ENCODE peak calls at places on chromosomes 7 and 10, in nine cellular contexts. V is NCI-H1092, P is lower leg skin, T is cardiac muscle cell, I is Calu3, W is NCI-H1417, Y is posterior cingulate gyrus, B is NCI-H1105, G is AG08395. J is an unnamed sample.

GRCh38 chr7:28105234-28105633 is 75.4 kb downstream of the JAZF1 start:
- DNase-seq in P (no peak), W (peak), B (no peak), I (no peak), T (peak), V (no peak), G (no peak), Y (no peak), J (no peak)

GRCh38 chr10:74189999-74190421 is 39.0 kb downstream of the ADK start:
- DNase-seq in P (no peak), T (no peak), V (no peak), Y (no peak), W (no peak), B (no peak), G (peak), I (peak), J (no peak)

GRCh38 chr10:130500251-130501000 is 364.2 kb downstream of the GLRX3 start:
- DNase-seq in B (no peak), P (peak), I (no peak), W (no peak), Y (peak), T (no peak), V (no peak), G (no peak), J (no peak)

GRCh38 chr10:133444342-133445267 is 9.1 kb upstream of the SCART1 start:
- DNase-seq in G (no peak), V (no peak), B (no peak), P (peak), W (no peak), T (no peak), I (no peak), Y (peak), J (no peak)

GRCh38 chr10:131580674-131581073 is 269.2 kb upstream of the TCERG1L start:
- DNase-seq in B (no peak), I (no peak), V (no peak), T (no peak), P (peak), G (no peak), Y (no peak), W (no peak), J (no peak)

GRCh38 chr7:57305192-57305748 is 144.7 kb upstream of the ZNF716 start:
- DNase-seq in B (no peak), G (no peak), Y (peak), T (no peak), P (no peak), W (peak), I (no peak), V (no peak), J (no peak)

GRCh38 chr10:122062831-122063674 is 74.1 kb downstream of the TACC2 start:
- DNase-seq in V (no peak), T (peak), W (peak), Y (no peak), I (peak), B (no peak), G (peak), P (peak), J (peak)

GRCh38 chr7:111789880-111790279 is 227.6 kb upstream of the IMMP2L start:
- DNase-seq in P (no peak), V (no peak), B (no peak), I (no peak), Y (no peak), T (no peak), G (peak), W (no peak), J (no peak)

GRCh38 chr10:5574642-5575131 is 49.9 kb downstream of the CALML3 start:
- DNase-seq in G (no peak), B (no peak), I (no peak), W (no peak), P (no peak), T (no peak), Y (peak), V (no peak), J (no peak)

GRCh38 chr7:130069179-130069977 is 956 bp upstream of the KLHDC10 start:
- DNase-seq in G (no peak), W (no peak), T (no peak), B (no peak), I (no peak), Y (no peak), V (no peak), P (no peak), J (no peak)

GRCh38 chr7:156025675-156026074 is 213.4 kb upstream of the SHH start:
- DNase-seq in W (no peak), I (no peak), Y (no peak), B (no peak), G (no peak), T (no peak), P (no peak), V (no peak), J (no peak)

GRCh38 chr10:68647928-68648327 is 73.1 kb upstream of the CCAR1 start:
- DNase-seq in T (no peak), V (no peak), P (no peak), I (no peak), G (peak), Y (no peak), W (no peak), B (no peak), J (no peak)

GRCh38 chr7:93146036-93146435 is 2.1 kb downstream of the SAMD9L start:
- DNase-seq in W (no peak), B (no peak), T (no peak), V (no peak), I (no peak), Y (no peak), P (no peak), G (no peak), J (no peak)

GRCh38 chr7:68429376-68430117 is 1168.7 kb upstream of the AUTS2 start:
- DNase-seq in G (no peak), P (no peak), Y (no peak), W (no peak), V (no peak), T (no peak), I (no peak), B (no peak), J (no peak)

GRCh38 chr10:103855424-103855823 is at the start of gene SH3PXD2A:
- DNase-seq in W (peak), Y (no peak), T (peak), B (no peak), G (peak), P (peak), V (no peak), I (peak), J (no peak)

GRCh38 chr7:35555934-35556333 is 139.0 kb downstream of the HERPUD2 start:
- DNase-seq in B (no peak), Y (no peak), I (no peak), V (no peak), G (no peak), T (no peak), P (no peak), W (no peak), J (peak)

GRCh38 chr7:146116452-146117219 is at the start of gene CNTNAP2:
- DNase-seq in B (peak), V (peak), W (peak), P (no peak), Y (peak), I (no peak), T (peak), G (peak), J (no peak)

GRCh38 chr10:81696609-81697388 is 178.2 kb upstream of the NRG3 start:
- DNase-seq in T (peak), P (no peak), G (no peak), W (no peak), I (no peak), Y (peak), V (no peak), B (no peak), J (no peak)

GRCh38 chr10:1151071-1152033 is 95.2 kb downstream of the WDR37 start:
- DNase-seq in I (peak), W (no peak), P (peak), B (no peak), G (no peak), V (no peak), T (no peak), Y (peak), J (no peak)